ENCODE peak calls at places on chromosomes 6 and 20, in six cellular contexts. E is fibroblast of lung, Y is neural progenitor cell, D is GM12878, Z is GM23338, M is HCT116. X is an unnamed sample.

GRCh38 chr20:9250511-9250910 is 181.6 kb downstream of the PLCB4 start:
- DNase-seq in E (no peak), M (no peak), Y (no peak), D (no peak), Z (no peak), X (no peak)

GRCh38 chr6:157198425-157199279 is 124.7 kb downstream of the TMEM242 start:
- DNase-seq in Z (no peak), D (no peak), E (peak), Y (no peak), M (no peak), X (no peak)

GRCh38 chr20:62595491-62595890 is 46.8 kb upstream of the SLCO4A1 start:
- DNase-seq in Z (no peak), D (no peak), M (peak), Y (no peak), E (peak), X (peak)

GRCh38 chr6:108592371-108593337 is 31.9 kb downstream of the FOXO3 start:
- DNase-seq in E (peak), Y (peak), M (no peak), Z (peak), D (peak), X (peak)

GRCh38 chr6:25013249-25013648 is 77.5 kb upstream of the RIPOR2 start:
- DNase-seq in D (no peak), Y (no peak), Z (peak), M (no peak), E (no peak), X (no peak)

GRCh38 chr6:22544469-22544868 is 24.9 kb upstream of the HDGFL1 start:
- DNase-seq in Z (no peak), M (no peak), Y (no peak), D (no peak), E (no peak), X (no peak)

GRCh38 chr6:29661071-29661470 is 4.2 kb downstream of the MOG start:
- DNase-seq in M (no peak), E (no peak), D (no peak), Z (peak), Y (no peak), X (no peak)

GRCh38 chr6:30508890-30509736 is 19.8 kb downstream of the HLA-E start:
- DNase-seq in Z (no peak), Y (no peak), D (peak), M (no peak), E (no peak), X (no peak)

GRCh38 chr6:24140572-24140971 is 14.6 kb downstream of the NRSN1 start:
- DNase-seq in M (no peak), E (no peak), Y (no peak), D (no peak), Z (peak), X (peak)

GRCh38 chr20:61437280-61438206 is 185.5 kb downstream of the CDH4 start:
- DNase-seq in Z (peak), D (no peak), M (no peak), E (peak), Y (peak), X (no peak)

GRCh38 chr6:46784535-46784934 is 8.7 kb upstream of the MEP1A start:
- DNase-seq in E (no peak), M (no peak), D (no peak), Y (no peak), Z (no peak), X (no peak)

GRCh38 chr20:20492521-20493334 is 124.8 kb downstream of the INSM1 start:
- DNase-seq in M (no peak), D (no peak), Y (peak), Z (peak), E (peak), X (no peak)

GRCh38 chr6:139882977-139883728 is 508.7 kb upstream of the CITED2 start:
- DNase-seq in M (no peak), Y (no peak), D (no peak), Z (no peak), E (peak), X (no peak)

GRCh38 chr6:27188885-27189418 is 58.5 kb upstream of the PRSS16 start:
- DNase-seq in D (peak), Y (peak), E (peak), Z (peak), M (peak), X (peak)

GRCh38 chr6:97822632-97823031 is 539.6 kb upstream of the MMS22L start:
- DNase-seq in Y (no peak), D (no peak), E (no peak), M (no peak), Z (no peak), X (no peak)

GRCh38 chr6:93300661-93301060 is 118.7 kb downstream of the EPHA7 start:
- DNase-seq in Z (no peak), M (no peak), Y (no peak), D (no peak), E (no peak), X (no peak)

GRCh38 chr6:82143041-82143481 is 104.5 kb downstream of the IBTK start:
- DNase-seq in D (no peak), E (peak), M (no peak), Z (no peak), Y (no peak), X (peak)

GRCh38 chr6:110878751-110879539 is 4.4 kb downstream of the AMD1 start:
- DNase-seq in E (peak), Z (peak), D (no peak), M (no peak), Y (peak), X (peak)

GRCh38 chr20:32141465-32141980 is 32.0 kb downstream of the TM9SF4 start:
- DNase-seq in D (no peak), M (no peak), Z (no peak), Y (no peak), E (no peak), X (peak)

GRCh38 chr20:62482136-62482833 is 6.5 kb upstream of the GATA5 start:
- DNase-seq in M (no peak), Z (no peak), D (no peak), Y (peak), E (no peak), X (no peak)

GRCh38 chr20:37990571-37991151 is 42.6 kb downstream of the TTI1 start:
- DNase-seq in D (peak), Y (no peak), Z (no peak), M (no peak), E (peak), X (peak)

GRCh38 chr6:134541001-134541400 is 223.1 kb upstream of the SGK1 start:
- DNase-seq in Z (no peak), M (no peak), Y (no peak), D (no peak), E (no peak), X (no peak)
- H2AFZ ChIP-seq in Z (no peak), M (no peak), Y (no peak), D (no peak), E (no peak), X (no peak)

DNA sequence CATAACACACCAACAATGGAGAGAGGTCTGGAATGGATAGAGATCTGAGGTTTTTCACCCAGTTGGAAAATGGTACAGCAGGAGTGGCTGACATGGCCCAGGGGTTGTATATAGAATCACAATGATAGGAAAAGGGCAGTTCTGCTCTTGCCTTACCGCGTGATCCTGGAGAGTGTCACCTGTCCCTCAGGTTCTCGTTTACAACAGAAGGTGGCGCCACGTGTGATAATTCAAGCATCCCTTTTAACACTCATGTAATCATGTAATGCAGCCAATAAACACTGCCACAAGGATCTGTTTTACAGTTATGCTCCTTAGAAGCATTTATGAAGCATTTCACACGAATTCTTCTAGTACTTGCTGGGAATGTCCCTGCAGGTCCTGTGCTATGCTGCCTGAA is 12.9 kb upstream of the WFDC2 start:
- DNase-seq in E (no peak), Z (peak), M (peak), D (no peak), Y (peak), X (no peak)
- H2AFZ ChIP-seq in E (no peak), Z (no peak), M (peak), D (no peak), Y (no peak), X (no peak)

DNA sequence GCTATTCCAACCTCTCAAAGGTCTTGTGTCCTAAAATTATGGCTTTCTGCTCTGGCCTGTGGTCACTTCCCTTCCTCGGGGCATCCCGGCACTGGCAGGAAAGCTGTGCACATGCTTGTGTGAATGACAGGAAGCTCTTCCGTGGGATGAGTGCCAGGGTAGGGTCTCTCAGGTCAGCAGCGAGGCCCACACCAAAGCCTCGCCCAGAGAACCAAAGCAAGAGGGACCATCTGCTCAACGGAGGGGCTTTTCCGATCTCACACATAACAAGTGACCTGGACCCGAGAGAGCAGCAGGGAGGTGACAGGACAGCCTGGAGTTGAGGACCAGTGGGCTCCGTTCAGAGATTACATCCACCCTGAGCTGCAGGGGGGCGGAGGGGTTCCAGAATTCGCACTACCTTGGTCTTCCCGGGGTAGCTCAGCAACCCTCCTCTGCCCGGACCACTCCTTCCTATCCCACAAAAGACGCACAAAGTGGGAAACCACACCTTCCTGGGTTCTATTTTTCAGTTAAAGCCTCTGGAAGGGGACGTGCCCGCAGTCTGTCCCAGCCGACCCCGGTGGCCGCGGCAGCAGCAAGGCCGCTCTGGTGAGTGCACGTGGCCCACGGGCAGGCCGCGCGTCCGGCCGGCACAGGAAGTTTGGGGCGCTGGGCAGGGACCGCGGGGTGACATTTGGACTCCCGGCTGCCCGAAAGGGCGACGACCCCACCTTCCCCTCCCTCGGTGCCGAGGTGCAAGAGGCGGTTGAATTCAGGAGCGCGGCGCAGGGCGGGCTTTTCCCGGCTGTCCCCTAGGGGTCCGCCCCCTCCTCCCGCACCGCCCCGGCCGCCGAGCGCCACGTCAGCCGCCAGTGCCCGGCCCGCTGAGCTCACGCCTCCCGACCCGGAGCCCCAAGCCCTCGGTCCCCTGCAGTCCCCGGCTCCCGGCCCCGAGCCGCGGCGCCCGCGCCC is 988 bp downstream of the TXNDC5 start:
- DNase-seq in E (peak), M (no peak), Z (peak), Y (peak), D (no peak), X (peak)
- H2AFZ ChIP-seq in E (peak), M (no peak), Z (peak), Y (peak), D (peak), X (peak)

GRCh38 chr6:31713991-31714684 is 1.0 kb upstream of the LY6G6D start:
- DNase-seq in M (no peak), E (no peak), D (no peak), Y (peak), Z (peak), X (peak)
- H2AFZ ChIP-seq in M (peak), E (no peak), D (no peak), Y (peak), Z (peak), X (peak)

GRCh38 chr6:118678866-118679265 is 27.5 kb upstream of the CEP85L start:
- DNase-seq in D (no peak), Z (no peak), M (no peak), E (no peak), Y (no peak), X (no peak)

GRCh38 chr6:118677193-118677592 is 25.8 kb upstream of the CEP85L start:
- DNase-seq in M (no peak), Z (no peak), E (no peak), D (no peak), Y (peak), X (no peak)

GRCh38 chr6:118679293-118679692 is 27.9 kb upstream of the CEP85L start:
- DNase-seq in Z (no peak), E (peak), M (no peak), D (no peak), Y (no peak), X (no peak)

GRCh38 chr6:118683881-118684872 is 32.8 kb upstream of the CEP85L start:
- DNase-seq in D (no peak), Z (no peak), Y (no peak), M (no peak), E (no peak), X (no peak)

DNA sequence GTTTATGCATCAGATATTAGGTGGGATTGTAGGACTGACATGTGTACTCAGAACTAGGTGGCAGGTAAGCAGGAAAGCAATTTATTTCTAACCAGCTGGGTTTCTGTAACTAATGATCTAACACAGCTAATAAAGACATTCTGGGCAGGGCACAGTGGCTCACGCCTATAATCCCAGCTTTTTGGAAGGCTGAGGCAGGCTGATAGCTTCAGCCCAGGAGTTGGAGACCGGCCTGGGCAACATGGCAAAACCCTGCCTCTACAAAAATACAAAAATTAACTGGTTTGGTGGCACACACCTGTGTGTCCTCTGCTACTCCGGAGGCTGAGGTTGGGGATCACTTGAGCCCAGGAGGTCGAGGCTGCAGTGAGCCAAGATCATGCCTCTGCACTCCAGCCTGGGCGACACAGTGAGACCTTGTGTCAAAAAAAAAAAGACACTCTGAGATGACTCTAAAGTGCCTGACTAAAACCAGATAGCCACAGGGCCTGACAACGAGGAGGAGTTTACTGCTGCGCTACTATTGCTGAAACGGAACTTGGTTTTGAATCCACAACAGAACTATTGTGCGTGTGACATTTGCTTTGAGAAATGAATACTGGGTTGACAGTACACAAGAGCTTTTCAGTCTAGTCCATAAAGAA is 29.2 kb upstream of the CEP85L start:
- DNase-seq in Z (no peak), Y (no peak), E (no peak), M (no peak), D (no peak), X (no peak)
- H2AFZ ChIP-seq in Z (no peak), Y (no peak), E (no peak), M (no peak), D (no peak), X (peak)

GRCh38 chr20:47263502-47264084 is 92.9 kb downstream of the ZMYND8 start:
- DNase-seq in Z (no peak), E (no peak), Y (no peak), M (no peak), D (peak), X (peak)
- H2AFZ ChIP-seq in Z (no peak), E (no peak), Y (no peak), M (no peak), D (no peak), X (no peak)

GRCh38 chr20:4672948-4673347 is 48.8 kb upstream of the PRND start:
- DNase-seq in E (no peak), D (no peak), Y (no peak), M (no peak), Z (no peak), X (no peak)

GRCh38 chr20:4674672-4675071 is 47.0 kb upstream of the PRND start:
- DNase-seq in E (no peak), D (no peak), Z (no peak), Y (no peak), M (no peak), X (no peak)

GRCh38 chr20:4671015-4671414 is 50.7 kb upstream of the PRND start:
- DNase-seq in M (no peak), Z (peak), D (no peak), Y (no peak), E (no peak), X (no peak)

GRCh38 chr20:4670439-4670838 is 51.3 kb upstream of the PRND start:
- DNase-seq in D (no peak), M (no peak), Y (no peak), Z (no peak), E (no peak), X (no peak)

DNA sequence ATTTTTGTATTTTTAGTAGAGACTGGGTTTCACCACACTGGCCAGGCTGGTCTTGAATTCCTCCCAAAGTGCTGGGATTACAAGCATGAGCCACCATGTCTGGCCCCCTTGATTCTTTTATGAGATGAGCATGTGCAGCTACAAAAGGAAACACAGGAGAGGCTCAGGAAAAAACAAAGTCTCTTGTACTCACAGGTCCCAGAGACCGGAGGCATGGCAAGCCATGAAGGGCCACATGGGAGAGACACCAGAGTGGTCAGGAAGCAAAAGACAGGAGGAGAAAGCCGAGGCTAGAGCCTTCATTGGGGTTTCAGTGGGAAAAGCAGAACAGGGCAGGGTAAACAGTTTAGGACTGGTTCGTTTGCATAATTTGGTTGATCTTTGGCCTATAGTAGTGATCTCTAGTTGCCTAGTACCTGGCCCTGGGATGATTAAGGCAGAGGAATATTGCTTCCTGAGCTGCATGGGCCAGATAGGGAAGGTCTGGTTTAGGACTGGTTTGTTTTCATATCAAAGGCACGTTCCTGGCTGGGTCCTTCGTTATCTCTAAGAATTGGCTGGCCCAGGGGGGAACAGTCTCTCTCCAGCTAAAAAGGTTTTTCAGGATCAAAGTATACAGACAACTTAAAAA is 48.2 kb upstream of the PRND start:
- DNase-seq in Z (no peak), Y (no peak), M (no peak), E (no peak), D (no peak), X (no peak)
- H2AFZ ChIP-seq in Z (peak), Y (peak), M (no peak), E (no peak), D (no peak), X (no peak)

X was measured in osteoblast.